ENCODE peak calls at places on chromosome 22, in four cellular contexts. One of them, this sample, is unnamed.

GRCh38 chr22:39623603-39624500 is 53.3 kb downstream of the CACNA1I start:
- DNase-seq in endothelial cell of umbilical vein: no peak
- DNase-seq in HepG2: no peak
- DNase-seq in stomach: no peak
- DNase-seq in this sample: no peak

GRCh38 chr22:45946805-45947600 is 30.0 kb downstream of the WNT7B start:
- DNase-seq in endothelial cell of umbilical vein: no peak
- DNase-seq in HepG2: no peak
- DNase-seq in stomach: no peak
- DNase-seq in this sample: peak; percentile 30

GRCh38 chr22:43481528-43482309 is 69.9 kb downstream of the MPPED1 start:
- DNase-seq in endothelial cell of umbilical vein: no peak
- DNase-seq in HepG2: peak; percentile 18
- DNase-seq in stomach: peak; percentile 37
- DNase-seq in this sample: no peak

GRCh38 chr22:43308451-43309235 is 34.5 kb downstream of the SCUBE1 start:
- DNase-seq in endothelial cell of umbilical vein: no peak
- DNase-seq in HepG2: no peak
- DNase-seq in stomach: no peak
- DNase-seq in this sample: no peak

GRCh38 chr22:33921576-33922181 is 1.4 kb upstream of the LARGE1 start:
- DNase-seq in endothelial cell of umbilical vein: no peak
- DNase-seq in HepG2: peak; percentile 29
- DNase-seq in stomach: peak; percentile 64
- DNase-seq in this sample: peak; percentile 63

GRCh38 chr22:45537734-45538181 is 35.1 kb downstream of the FBLN1 start:
- DNase-seq in endothelial cell of umbilical vein: no peak
- DNase-seq in HepG2: no peak
- DNase-seq in stomach: peak; percentile 30
- DNase-seq in this sample: no peak

GRCh38 chr22:38879102-38879729 is 7.2 kb upstream of the CBX6 start:
- DNase-seq in endothelial cell of umbilical vein: no peak
- DNase-seq in HepG2: no peak
- DNase-seq in stomach: no peak
- DNase-seq in this sample: no peak

GRCh38 chr22:17780741-17781318 is 6.6 kb upstream of the BID start:
- DNase-seq in endothelial cell of umbilical vein: no peak
- DNase-seq in HepG2: no peak
- DNase-seq in stomach: no peak
- DNase-seq in this sample: no peak

GRCh38 chr22:25478111-25478510 is 86.4 kb upstream of the GRK3 start:
- DNase-seq in endothelial cell of umbilical vein: no peak
- DNase-seq in HepG2: no peak
- DNase-seq in stomach: no peak
- DNase-seq in this sample: no peak

GRCh38 chr22:50702821-50703725 is 30.4 kb downstream of the SHANK3 start:
- DNase-seq in endothelial cell of umbilical vein: no peak
- DNase-seq in HepG2: no peak
- DNase-seq in stomach: no peak
- DNase-seq in this sample: no peak

GRCh38 chr22:17077255-17077654 is 7.5 kb upstream of the IL17RA start:
- DNase-seq in endothelial cell of umbilical vein: no peak
- DNase-seq in HepG2: no peak
- DNase-seq in stomach: no peak
- DNase-seq in this sample: no peak

GRCh38 chr22:49849161-49850020 is 4.3 kb upstream of the ZBED4 start:
- DNase-seq in endothelial cell of umbilical vein: no peak
- DNase-seq in HepG2: no peak
- DNase-seq in stomach: no peak
- DNase-seq in this sample: no peak

GRCh38 chr22:33105501-33105911 is 47.3 kb upstream of the SYN3 start:
- DNase-seq in endothelial cell of umbilical vein: no peak
- DNase-seq in HepG2: no peak
- DNase-seq in stomach: no peak
- DNase-seq in this sample: no peak

GRCh38 chr22:20031732-20032406 is 11.0 kb downstream of the TANGO2 start:
- DNase-seq in endothelial cell of umbilical vein: no peak
- DNase-seq in HepG2: no peak
- DNase-seq in stomach: peak; percentile 35
- DNase-seq in this sample: no peak

GRCh38 chr22:49026476-49027121 is 801.1 kb downstream of the BRD1 start:
- DNase-seq in endothelial cell of umbilical vein: no peak
- DNase-seq in HepG2: no peak
- DNase-seq in stomach: no peak
- DNase-seq in this sample: no peak

GRCh38 chr22:17120711-17121234 is 387 bp downstream of the TMEM121B start:
- DNase-seq in endothelial cell of umbilical vein: no peak
- DNase-seq in HepG2: no peak
- DNase-seq in stomach: no peak
- DNase-seq in this sample: peak; percentile 89

GRCh38 chr22:29270475-29271271 is 2.6 kb downstream of the EWSR1 start:
- DNase-seq in endothelial cell of umbilical vein: peak; percentile 57
- DNase-seq in HepG2: peak; percentile 69
- DNase-seq in stomach: no peak
- DNase-seq in this sample: no peak

GRCh38 chr22:46436595-46437163 is 100.7 kb downstream of the CELSR1 start:
- DNase-seq in endothelial cell of umbilical vein: no peak
- DNase-seq in HepG2: no peak
- DNase-seq in stomach: no peak
- DNase-seq in this sample: no peak

GRCh38 chr22:49011769-49012598 is 815.7 kb downstream of the BRD1 start:
- DNase-seq in endothelial cell of umbilical vein: no peak
- DNase-seq in HepG2: no peak
- DNase-seq in stomach: peak; percentile 22
- DNase-seq in this sample: peak; percentile 18

GRCh38 chr22:38841211-38841610 is 2.6 kb downstream of the NPTXR start:
- DNase-seq in endothelial cell of umbilical vein: no peak
- DNase-seq in HepG2: no peak
- DNase-seq in stomach: peak; percentile 69
- DNase-seq in this sample: no peak

GRCh38 chr22:39524089-39524752 is 3.9 kb downstream of the ATF4 start:
- DNase-seq in endothelial cell of umbilical vein: no peak
- DNase-seq in HepG2: no peak
- DNase-seq in stomach: no peak
- DNase-seq in this sample: no peak

GRCh38 chr22:44425356-44425755 is 72.7 kb downstream of the RTL6 start:
- DNase-seq in endothelial cell of umbilical vein: no peak
- DNase-seq in HepG2: no peak
- DNase-seq in stomach: no peak
- DNase-seq in this sample: peak; percentile 17

GRCh38 chr22:32916025-32916424 is 114.5 kb downstream of the TIMP3 start:
- DNase-seq in endothelial cell of umbilical vein: no peak
- DNase-seq in HepG2: no peak
- DNase-seq in stomach: no peak
- DNase-seq in this sample: no peak

GRCh38 chr22:23698094-23698493 is 7.3 kb downstream of the RGL4 start:
- DNase-seq in endothelial cell of umbilical vein: no peak
- DNase-seq in HepG2: no peak
- DNase-seq in stomach: no peak
- DNase-seq in this sample: no peak
- TF ChIP-seq POLR2AphosphoS5 in endothelial cell of umbilical vein: no peak
- TF ChIP-seq POLR2AphosphoS5 in HepG2: no peak
- TF ChIP-seq POLR2AphosphoS5 in stomach: no peak
- TF ChIP-seq POLR2AphosphoS5 in this sample: no peak

DNA sequence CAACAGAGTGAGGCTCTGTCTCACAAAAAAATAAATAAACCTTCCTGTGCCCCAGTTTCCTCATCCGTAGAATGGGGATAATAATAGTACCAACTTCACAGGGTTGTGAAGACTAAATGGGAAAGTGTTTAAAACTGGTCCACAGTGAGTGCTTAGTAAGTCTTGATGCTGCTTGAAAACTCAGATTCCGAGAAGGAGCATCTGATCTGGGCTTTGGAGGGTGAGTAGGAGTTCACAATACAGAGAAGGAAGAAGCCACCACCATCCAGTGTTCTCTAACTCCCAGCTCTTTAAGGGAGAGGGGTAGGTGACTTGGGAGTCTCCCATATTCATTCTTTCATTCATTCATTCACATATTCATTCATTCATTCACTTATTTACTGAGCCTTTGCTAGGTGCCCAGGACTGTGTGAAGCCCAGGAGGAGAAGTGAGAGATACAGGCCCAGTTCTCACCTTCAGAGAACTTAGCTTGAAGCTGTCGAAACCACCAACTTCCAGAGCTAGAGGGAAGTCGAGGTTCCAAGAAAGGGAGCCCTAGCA is 17.7 kb downstream of the CYTH4 start:
- DNase-seq in endothelial cell of umbilical vein: no peak
- DNase-seq in HepG2: no peak
- DNase-seq in stomach: no peak
- DNase-seq in this sample: no peak
- H3K4me1 ChIP-seq in endothelial cell of umbilical vein: peaks cover 21% of the 10 kb centered on the region
- H3K4me1 ChIP-seq in HepG2: peaks cover 6% of the 10 kb centered on the region
- H3K4me1 ChIP-seq in stomach: no peaks in the 10 kb centered on the region
- H3K4me1 ChIP-seq in this sample: peaks cover 10% of the 10 kb centered on the region

GRCh38 chr22:35470903-35471321 is 69.7 kb upstream of the RASD2 start:
- DNase-seq in endothelial cell of umbilical vein: peak; percentile 33
- DNase-seq in HepG2: peak; percentile 83
- DNase-seq in stomach: no peak
- DNase-seq in this sample: no peak

GRCh38 chr22:35465109-35465701 is 65.3 kb downstream of the MCM5 start:
- DNase-seq in endothelial cell of umbilical vein: no peak
- DNase-seq in HepG2: peak; percentile 15
- DNase-seq in stomach: no peak
- DNase-seq in this sample: no peak

GRCh38 chr22:35464399-35464798 is 64.5 kb downstream of the MCM5 start:
- DNase-seq in endothelial cell of umbilical vein: no peak
- DNase-seq in HepG2: no peak
- DNase-seq in stomach: no peak
- DNase-seq in this sample: no peak

GRCh38 chr22:35463231-35463933 is 63.4 kb downstream of the MCM5 start:
- DNase-seq in endothelial cell of umbilical vein: no peak
- DNase-seq in HepG2: no peak
- DNase-seq in stomach: no peak
- DNase-seq in this sample: no peak

GRCh38 chr22:35467788-35468187 is 67.8 kb downstream of the MCM5 start:
- DNase-seq in endothelial cell of umbilical vein: peak; percentile 90
- DNase-seq in HepG2: no peak
- DNase-seq in stomach: peak; percentile 85
- DNase-seq in this sample: no peak
- TF ChIP-seq CTCF in endothelial cell of umbilical vein: no peak
- TF ChIP-seq CTCF in HepG2: no peak
- TF ChIP-seq CTCF in stomach: no peak
- TF ChIP-seq CTCF in this sample: no peak

GRCh38 chr22:36528795-36529718 is at the start of gene EIF3D:
- DNase-seq in endothelial cell of umbilical vein: peak; percentile 100
- DNase-seq in HepG2: peak; percentile 99
- DNase-seq in stomach: peak; percentile 99
- DNase-seq in this sample: peak; percentile 99
- TF ChIP-seq POLR2AphosphoS5 in endothelial cell of umbilical vein: peak; percentile 97
- TF ChIP-seq POLR2AphosphoS5 in HepG2: peak; percentile 79
- TF ChIP-seq POLR2AphosphoS5 in stomach: peak; percentile 97
- TF ChIP-seq POLR2AphosphoS5 in this sample: peak; percentile 98

This sample was measured in upper lobe of left lung.